ENCODE peak calls at places on chromosomes 16 and 17, in ten cellular contexts. M, B, Y, K, I, E, D, V, A and O are unnamed samples.

GRCh38 chr16:88367560-88367959 is 15.2 kb upstream of the ZNF469 start:
- DNase-seq in D (no peak), M (no peak), I (no peak), V (no peak), E (no peak), B (no peak), A (no peak), Y (no peak), K (no peak), O (no peak)

GRCh38 chr17:48637323-48638260 is 11.4 kb upstream of the HOXB9 start:
- DNase-seq in Y (no peak), I (no peak), V (no peak), E (no peak), B (peak; percentile 82), K (no peak), M (no peak), D (no peak), A (peak; percentile 11), O (no peak)

GRCh38 chr17:33968350-33969044 is 286.6 kb upstream of the CCL2 start:
- DNase-seq in I (peak; percentile 29), D (peak; percentile 31), E (no peak), M (no peak), K (no peak), A (no peak), V (no peak), B (no peak), Y (peak; percentile 7), O (no peak)

GRCh38 chr17:15027853-15028252 is 237.3 kb downstream of the PMP22 start:
- DNase-seq in B (no peak), E (no peak), M (no peak), V (no peak), A (no peak), I (no peak), K (no peak), D (no peak), Y (no peak), O (no peak)

GRCh38 chr16:75421820-75422126 is 11.5 kb downstream of the CFDP1 start:
- DNase-seq in V (no peak), D (no peak), E (no peak), B (no peak), M (no peak), Y (no peak), I (no peak), K (no peak), A (no peak), O (no peak)

GRCh38 chr16:18800674-18801196 is 614 bp downstream of the ARL6IP1 start:
- DNase-seq in A (peak; percentile 31), I (peak; percentile 41), Y (peak; percentile 35), D (no peak), B (no peak), M (no peak), E (no peak), V (peak; percentile 32), K (no peak), O (no peak)

GRCh38 chr17:42141382-42141781 is 13.4 kb downstream of the RAB5C start:
- DNase-seq in Y (no peak), A (no peak), D (no peak), B (no peak), K (no peak), M (no peak), E (no peak), V (no peak), I (no peak), O (no peak)

GRCh38 chr17:81635973-81636504 is 873 bp downstream of the NPLOC4 start:
- DNase-seq in Y (no peak), E (no peak), A (no peak), M (no peak), D (no peak), V (no peak), K (no peak), B (peak; percentile 61), I (no peak), O (no peak)

GRCh38 chr17:37848690-37849616 is 75.3 kb upstream of the TBC1D3K start:
- DNase-seq in I (peak; percentile 71), Y (no peak), V (no peak), E (no peak), A (no peak), D (peak; percentile 70), K (no peak), B (peak; percentile 88), M (peak; percentile 13), O (no peak)

GRCh38 chr17:77527394-77527793 is 386.6 kb downstream of the SEC14L1 start:
- DNase-seq in B (no peak), V (no peak), E (peak; percentile 2), Y (no peak), K (no peak), A (no peak), D (no peak), I (no peak), M (no peak), O (no peak)

GRCh38 chr17:49618112-49618611 is 42.5 kb downstream of the NXPH3 start:
- DNase-seq in M (no peak), A (no peak), D (no peak), Y (no peak), K (no peak), V (no peak), B (no peak), I (no peak), E (no peak), O (no peak)

GRCh38 chr17:73224663-73225305 is 31.9 kb downstream of the COG1 start:
- DNase-seq in Y (no peak), V (no peak), B (no peak), K (no peak), D (no peak), E (no peak), I (no peak), M (no peak), A (no peak), O (no peak)

GRCh38 chr17:49447603-49448325 is 33.1 kb upstream of the PHB1 start:
- DNase-seq in Y (no peak), M (no peak), V (no peak), K (no peak), B (no peak), A (no peak), I (no peak), D (no peak), E (no peak), O (no peak)

DNA sequence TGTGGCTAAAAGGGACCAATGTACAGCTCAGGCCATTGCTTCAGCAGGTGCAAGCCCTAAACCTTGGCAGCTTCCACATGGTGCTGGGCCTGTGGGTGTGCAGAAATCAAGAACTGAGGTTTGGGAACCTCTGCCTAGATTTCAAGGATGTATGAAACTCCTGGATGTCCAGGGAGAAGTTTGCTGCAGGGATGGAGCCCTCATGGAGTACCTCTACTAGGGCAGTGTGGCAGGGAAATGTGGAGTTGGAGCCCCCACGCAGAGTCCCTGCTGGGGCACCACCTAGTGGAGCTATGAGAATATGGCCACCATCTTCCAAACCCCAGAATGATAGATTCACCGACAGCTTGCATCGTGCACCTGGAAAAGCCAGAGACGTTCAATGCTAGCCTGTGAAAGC is 13.0 kb downstream of the EFCAB5 start:
- DNase-seq in I (no peak), E (no peak), D (no peak), Y (no peak), B (no peak), M (no peak), V (no peak), K (no peak), A (no peak), O (no peak)
- TF ChIP-seq CTCF in I (no peak), E (no peak), D (no peak), Y (no peak), B (peak; percentile 45), M (no peak), V (no peak), K (no peak), A (no peak), O (no peak)

GRCh38 chr17:75109407-75110236 is at the start of gene ARMC7:
- DNase-seq in V (peak; percentile 41), K (peak; percentile 96), Y (peak; percentile 89), E (peak; percentile 95), M (no peak), B (peak; percentile 78), D (peak; percentile 96), A (peak; percentile 94), I (peak; percentile 95), O (peak; percentile 95)
- TF ChIP-seq CTCF in V (no peak), K (no peak), Y (no peak), E (no peak), M (no peak), B (no peak), D (no peak), A (no peak), I (no peak), O (no peak)

GRCh38 chr16:86511317-86512161 is 1.2 kb downstream of the FOXF1 start:
- DNase-seq in Y (no peak), V (no peak), D (no peak), K (peak; percentile 46), M (no peak), B (no peak), E (no peak), A (no peak), I (no peak), O (no peak)

GRCh38 chr16:86512301-86512859 is 2.1 kb downstream of the FOXF1 start:
- DNase-seq in M (no peak), A (no peak), K (peak; percentile 44), E (no peak), I (no peak), Y (no peak), D (no peak), B (no peak), V (no peak), O (no peak)

GRCh38 chr16:86514656-86515376 is 4.5 kb downstream of the FOXF1 start:
- DNase-seq in I (no peak), D (no peak), K (no peak), B (no peak), Y (no peak), A (no peak), V (no peak), E (no peak), M (no peak), O (no peak)

GRCh38 chr16:86513471-86514277 is 3.3 kb downstream of the FOXF1 start:
- DNase-seq in Y (no peak), A (no peak), M (no peak), V (no peak), E (no peak), D (no peak), B (no peak), I (no peak), K (no peak), O (no peak)

GRCh38 chr16:86512860-86513470 is 2.6 kb downstream of the FOXF1 start:
- DNase-seq in V (no peak), M (no peak), Y (no peak), D (no peak), A (no peak), I (no peak), B (no peak), K (no peak), E (no peak), O (no peak)
- TF ChIP-seq CTCF in V (no peak), M (no peak), Y (no peak), D (no peak), A (no peak), I (no peak), B (no peak), K (no peak), E (no peak), O (no peak)

DNA sequence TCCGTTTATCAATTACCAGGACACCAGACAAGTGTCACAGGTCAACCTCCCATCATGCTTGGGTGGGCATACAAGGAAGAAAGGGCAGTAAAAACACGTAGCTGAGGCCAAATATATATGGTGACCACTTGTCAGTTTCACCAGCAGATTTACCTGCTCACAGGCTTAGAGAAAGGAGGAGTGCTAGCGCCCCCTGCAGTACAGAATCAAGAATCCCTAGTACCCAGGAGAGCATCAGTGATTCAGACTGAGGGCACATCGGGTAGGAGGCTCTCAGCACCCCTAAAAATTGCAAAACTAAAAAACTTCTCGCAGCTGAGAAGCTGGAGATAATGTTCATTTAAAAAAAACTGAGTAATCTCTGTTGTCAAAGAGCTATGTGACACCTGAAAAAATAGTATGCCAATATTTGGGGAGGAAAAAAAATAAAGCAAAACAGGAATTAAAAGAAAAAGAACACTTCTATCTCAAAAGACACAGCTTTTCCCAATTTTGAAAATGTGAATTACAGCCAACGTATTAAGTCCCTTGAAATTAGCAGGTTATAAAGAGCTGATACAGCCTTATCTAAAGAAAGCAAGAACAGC is 21.2 kb upstream of the MON1B start:
- DNase-seq in A (peak; percentile 68), M (no peak), E (peak; percentile 47), V (no peak), D (peak; percentile 30), I (peak; percentile 27), K (no peak), B (no peak), Y (peak; percentile 62), O (no peak)
- TF ChIP-seq CTCF in A (peak; percentile 81), M (peak; percentile 64), E (no peak), V (no peak), D (peak; percentile 65), I (peak; percentile 79), K (peak; percentile 49), B (peak; percentile 80), Y (peak; percentile 77), O (peak; percentile 67)